ENCODE peak calls at places on chromosomes 6 and 20, in five cellular contexts. O, L, K, Z and C are unnamed samples.

GRCh38 chr6:143000771-143001170 is 55.8 kb upstream of the HIVEP2 start:
- DNase-seq in O (no peak), L (no peak), K (no peak), Z (no peak), C (no peak)

GRCh38 chr6:87590989-87591388 is 1.1 kb downstream of the ORC3 start:
- DNase-seq in O (no peak), L (no peak), K (no peak), Z (no peak), C (no peak)

GRCh38 chr20:10758446-10758845 is 84.6 kb upstream of the JAG1 start:
- DNase-seq in O (no peak), L (no peak), K (peak; percentile 17), Z (no peak), C (no peak)

GRCh38 chr6:27837636-27838512 is 74.3 kb downstream of the OR2B2 start:
- DNase-seq in O (peak; percentile 76), L (peak; percentile 99), K (peak; percentile 98), Z (peak; percentile 87), C (peak; percentile 98)

GRCh38 chr20:50356962-50357782 is 153.0 kb upstream of the PTPN1 start:
- DNase-seq in O (no peak), L (no peak), K (no peak), Z (no peak), C (no peak)

GRCh38 chr20:20076297-20077065 is 24.1 kb downstream of the CFAP61 start:
- DNase-seq in O (no peak), L (peak; percentile 24), K (no peak), Z (no peak), C (peak; percentile 46)

GRCh38 chr6:52262620-52263344 is 18.5 kb upstream of the IL17F start:
- DNase-seq in O (no peak), L (no peak), K (no peak), Z (no peak), C (no peak)

GRCh38 chr6:32192608-32193039 is at the start of gene GPSM3:
- DNase-seq in O (peak; percentile 74), L (no peak), K (no peak), Z (peak; percentile 78), C (peak; percentile 16)

GRCh38 chr6:149471801-149472200 is 13.0 kb downstream of the ZC3H12D start:
- DNase-seq in O (no peak), L (no peak), K (no peak), Z (no peak), C (no peak)

GRCh38 chr20:33465536-33466302 is 22.2 kb upstream of the SNTA1 start:
- DNase-seq in O (no peak), L (no peak), K (no peak), Z (no peak), C (no peak)

GRCh38 chr6:6701864-6702263 is 113.3 kb downstream of the LY86 start:
- DNase-seq in O (no peak), L (no peak), K (no peak), Z (peak; percentile 61), C (no peak)

GRCh38 chr6:45415778-45416518 is 38.2 kb upstream of the SUPT3H start:
- DNase-seq in O (no peak), L (no peak), K (no peak), Z (no peak), C (no peak)

GRCh38 chr6:157994126-157994795 is 12.6 kb downstream of the SYNJ2 start:
- DNase-seq in O (no peak), L (no peak), K (no peak), Z (no peak), C (no peak)

GRCh38 chr6:38567436-38567835 is 72.3 kb downstream of the BTBD9 start:
- DNase-seq in O (peak; percentile 77), L (peak; percentile 72), K (peak; percentile 44), Z (peak; percentile 37), C (peak; percentile 92)

GRCh38 chr6:35432291-35432690 is 19.8 kb upstream of the FANCE start:
- DNase-seq in O (no peak), L (no peak), K (no peak), Z (peak; percentile 73), C (no peak)

GRCh38 chr20:18973499-18974173 is 160.1 kb downstream of the SCP2D1 start:
- DNase-seq in O (no peak), L (no peak), K (no peak), Z (no peak), C (no peak)

GRCh38 chr6:38973178-38974057 is 75.2 kb upstream of the GLP1R start:
- DNase-seq in O (no peak), L (peak; percentile 38), K (peak; percentile 74), Z (no peak), C (peak; percentile 74)

GRCh38 chr6:35449287-35449881 is 2.8 kb upstream of the FANCE start:
- DNase-seq in O (no peak), L (peak; percentile 39), K (peak; percentile 60), Z (no peak), C (no peak)

GRCh38 chr6:98924647-98925046 is 23.1 kb downstream of the FBXL4 start:
- DNase-seq in O (peak; percentile 42), L (no peak), K (no peak), Z (no peak), C (no peak)

GRCh38 chr6:89353702-89354392 is 1.3 kb upstream of the UBE2J1 start:
- DNase-seq in O (no peak), L (no peak), K (no peak), Z (no peak), C (no peak)

GRCh38 chr6:155264704-155265320 is 999 bp downstream of the CLDN20 start:
- DNase-seq in O (no peak), L (no peak), K (no peak), Z (no peak), C (no peak)

GRCh38 chr6:131744432-131744831 is 33.6 kb upstream of the CTAGE9 start:
- DNase-seq in O (no peak), L (no peak), K (no peak), Z (no peak), C (no peak)

GRCh38 chr20:25070821-25071473 is 11.0 kb downstream of the VSX1 start:
- DNase-seq in O (no peak), L (no peak), K (no peak), Z (peak; percentile 1), C (no peak)

GRCh38 chr6:31779908-31780307 is 2.8 kb upstream of the VWA7 start:
- DNase-seq in O (no peak), L (no peak), K (no peak), Z (no peak), C (no peak)

GRCh38 chr6:136095961-136096360 is 154.2 kb downstream of the MTFR2 start:
- DNase-seq in O (peak; percentile 61), L (no peak), K (no peak), Z (no peak), C (no peak)

GRCh38 chr6:157648561-157648960 is 174.5 kb upstream of the SNX9 start:
- DNase-seq in O (no peak), L (no peak), K (no peak), Z (no peak), C (no peak)

GRCh38 chr6:111536888-111537287 is 53.9 kb upstream of the REV3L start:
- DNase-seq in O (peak; percentile 25), L (no peak), K (no peak), Z (no peak), C (no peak)

GRCh38 chr6:64330694-64331309 is 695.2 kb downstream of the PHF3 start:
- DNase-seq in O (peak; percentile 31), L (peak; percentile 51), K (peak; percentile 43), Z (peak; percentile 83), C (peak; percentile 14)

GRCh38 chr6:10409766-10410209 is 5.1 kb downstream of the TFAP2A start:
- DNase-seq in O (no peak), L (no peak), K (no peak), Z (no peak), C (no peak)
- H3K4me3 ChIP-seq in O (no peak overlapping the region), L (peak overlapping the region; percentile 43), K (peak overlapping the region; percentile 52), Z (no peak overlapping the region), C (peak overlapping the region; percentile 66)

GRCh38 chr20:22815584-22815983 is 219.5 kb upstream of the SSTR4 start:
- DNase-seq in O (no peak), L (no peak), K (no peak), Z (no peak), C (no peak)
- TF ChIP-seq CTCF in O (peak; percentile 32), L (no peak), K (no peak), Z (no peak), C (peak; percentile 56)

GRCh38 chr6:25655746-25656145 is 3.7 kb downstream of the SCGN start:
- DNase-seq in O (no peak), L (no peak), K (no peak), Z (no peak), C (no peak)

GRCh38 chr6:25659633-25660368 is 7.8 kb downstream of the SCGN start:
- DNase-seq in O (no peak), L (no peak), K (no peak), Z (no peak), C (no peak)

GRCh38 chr6:25661129-25661779 is 9.2 kb downstream of the SCGN start:
- DNase-seq in O (no peak), L (no peak), K (no peak), Z (no peak), C (no peak)

GRCh38 chr6:25665455-25665854 is 13.4 kb downstream of the SCGN start:
- DNase-seq in O (no peak), L (no peak), K (no peak), Z (no peak), C (no peak)

GRCh38 chr6:25660512-25660911 is 8.5 kb downstream of the SCGN start:
- DNase-seq in O (no peak), L (no peak), K (peak; percentile 76), Z (no peak), C (peak; percentile 53)
- H3K27ac ChIP-seq in O (no peak overlapping the region), L (no peak overlapping the region), K (peak overlapping the region; percentile 80), Z (no peak overlapping the region), C (no peak overlapping the region)

GRCh38 chr6:26045939-26046368 is 41.3 kb upstream of the HFE start:
- DNase-seq in O (no peak), L (no peak), K (no peak), Z (no peak), C (no peak)

GRCh38 chr6:26041946-26042345 is 45.3 kb upstream of the HFE start:
- DNase-seq in O (no peak), L (no peak), K (no peak), Z (no peak), C (no peak)

GRCh38 chr6:26043389-26044139 is 43.7 kb upstream of the HFE start:
- DNase-seq in O (peak; percentile 88), L (peak; percentile 96), K (peak; percentile 91), Z (peak; percentile 82), C (peak; percentile 93)

GRCh38 chr6:26045046-26045938 is 41.9 kb upstream of the HFE start:
- DNase-seq in O (peak; percentile 90), L (peak; percentile 82), K (peak; percentile 86), Z (peak; percentile 80), C (peak; percentile 97)

DNA sequence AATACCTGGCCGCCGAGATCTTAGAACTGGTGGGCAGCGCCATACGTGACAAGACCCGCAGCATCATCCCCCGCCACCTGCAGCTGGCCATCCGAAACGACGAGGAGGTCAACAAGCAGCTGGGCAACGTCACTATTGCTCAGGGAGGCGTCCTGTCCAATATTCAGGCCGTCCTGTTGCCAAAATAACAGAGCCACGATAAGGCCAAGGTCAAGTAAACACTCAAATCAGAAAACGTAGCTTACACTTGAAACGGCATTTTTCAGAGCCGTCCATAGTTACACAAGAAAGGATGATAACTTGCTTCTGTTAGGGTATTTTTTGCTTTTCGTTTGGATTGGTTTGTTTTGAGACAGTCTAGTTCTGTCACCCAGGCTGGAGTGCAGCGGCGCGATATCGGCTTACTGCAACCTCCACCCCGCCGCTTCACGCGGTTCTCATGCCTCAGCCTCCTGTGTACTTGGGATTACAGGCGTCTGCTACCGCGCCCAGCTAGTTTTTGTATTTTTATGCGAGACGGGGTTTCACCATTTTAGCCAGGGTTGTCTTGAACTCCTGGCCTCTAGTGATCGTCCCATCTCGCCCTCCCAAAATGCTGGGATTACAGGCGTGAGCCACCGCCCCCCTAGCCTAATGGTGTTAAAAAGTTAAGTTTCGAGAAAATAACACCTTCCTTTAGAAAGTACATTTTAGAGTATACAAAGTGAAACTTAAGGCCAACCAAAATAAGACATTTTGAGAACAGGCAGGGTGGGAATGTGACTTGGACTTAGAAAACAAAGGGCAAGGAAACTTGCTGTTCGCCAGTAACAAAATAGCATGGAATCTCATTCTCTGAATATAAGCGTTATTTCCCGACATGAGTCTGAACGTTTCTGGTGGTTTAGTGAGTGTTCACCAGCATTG is 42.8 kb upstream of the HFE start:
- DNase-seq in O (no peak), L (no peak), K (peak; percentile 57), Z (peak; percentile 51), C (peak; percentile 33)
- H3K4me3 ChIP-seq in O (peak overlapping the region; percentile 59), L (peak overlapping the region; percentile 66), K (peak overlapping the region; percentile 34), Z (peak overlapping the region; percentile 35), C (peak overlapping the region; percentile 65)